ENCODE peak calls at places on chromosomes 4 and X, in nine cellular contexts. One of them, this sample, is unnamed.

GRCh38 chr4:83124079-83124780 is 9.7 kb upstream of the PLAC8 start:
- DNase-seq in small intestine: no peak
- DNase-seq in cardiac muscle cell: no peak
- DNase-seq in fibroblast of lung: no peak
- DNase-seq in lung: no peak
- DNase-seq in aorta: no peak
- DNase-seq in SJSA1: peak; percentile 35
- DNase-seq in right atrium auricular region: no peak
- DNase-seq in tibial nerve: no peak
- DNase-seq in this sample: no peak

GRCh38 chr4:19309365-19309764 is 942.3 kb upstream of the SLIT2 start:
- DNase-seq in fibroblast of lung: peak; percentile 78
- DNase-seq in small intestine: no peak
- DNase-seq in aorta: no peak
- DNase-seq in cardiac muscle cell: peak; percentile 14
- DNase-seq in SJSA1: peak; percentile 31
- DNase-seq in right atrium auricular region: no peak
- DNase-seq in tibial nerve: no peak
- DNase-seq in lung: no peak
- DNase-seq in this sample: no peak

GRCh38 chr4:119300388-119301131 is 21.4 kb downstream of the FABP2 start:
- DNase-seq in SJSA1: peak; percentile 85
- DNase-seq in aorta: peak; percentile 98
- DNase-seq in cardiac muscle cell: peak; percentile 95
- DNase-seq in right atrium auricular region: peak; percentile 94
- DNase-seq in small intestine: peak; percentile 97
- DNase-seq in lung: peak; percentile 96
- DNase-seq in tibial nerve: peak; percentile 83
- DNase-seq in fibroblast of lung: peak; percentile 91
- DNase-seq in this sample: peak; percentile 98

GRCh38 chr4:153067376-153067775 is 131.3 kb downstream of the FHDC1 start:
- DNase-seq in lung: no peak
- DNase-seq in SJSA1: peak; percentile 27
- DNase-seq in fibroblast of lung: peak; percentile 24
- DNase-seq in cardiac muscle cell: peak; percentile 57
- DNase-seq in right atrium auricular region: no peak
- DNase-seq in tibial nerve: no peak
- DNase-seq in aorta: no peak
- DNase-seq in small intestine: peak; percentile 96
- DNase-seq in this sample: peak; percentile 62

GRCh38 chr4:86640469-86640868 is 46.4 kb downstream of the PTPN13 start:
- DNase-seq in tibial nerve: no peak
- DNase-seq in small intestine: no peak
- DNase-seq in right atrium auricular region: no peak
- DNase-seq in SJSA1: no peak
- DNase-seq in aorta: no peak
- DNase-seq in fibroblast of lung: peak; percentile 13
- DNase-seq in lung: no peak
- DNase-seq in cardiac muscle cell: no peak
- DNase-seq in this sample: no peak

GRCh38 chrX:97039363-97040029 is 155.8 kb downstream of the RPA4 start:
- DNase-seq in aorta: peak; percentile 51
- DNase-seq in tibial nerve: no peak
- DNase-seq in right atrium auricular region: no peak
- DNase-seq in fibroblast of lung: peak; percentile 60
- DNase-seq in small intestine: peak; percentile 11
- DNase-seq in lung: no peak
- DNase-seq in SJSA1: no peak
- DNase-seq in cardiac muscle cell: no peak
- DNase-seq in this sample: no peak

GRCh38 chr4:174714393-174715211 is 114.4 kb downstream of the GLRA3 start:
- DNase-seq in cardiac muscle cell: peak; percentile 53
- DNase-seq in SJSA1: peak; percentile 28
- DNase-seq in small intestine: peak; percentile 55
- DNase-seq in tibial nerve: no peak
- DNase-seq in right atrium auricular region: no peak
- DNase-seq in lung: peak; percentile 29
- DNase-seq in fibroblast of lung: peak; percentile 47
- DNase-seq in aorta: no peak
- DNase-seq in this sample: peak; percentile 78

GRCh38 chr4:6779667-6780565 is 2.6 kb upstream of the KIAA0232 start:
- DNase-seq in right atrium auricular region: no peak
- DNase-seq in small intestine: no peak
- DNase-seq in aorta: no peak
- DNase-seq in lung: no peak
- DNase-seq in cardiac muscle cell: peak; percentile 29
- DNase-seq in fibroblast of lung: peak; percentile 59
- DNase-seq in SJSA1: peak; percentile 5
- DNase-seq in tibial nerve: no peak
- DNase-seq in this sample: peak; percentile 77

GRCh38 chrX:48468247-48468671 is 1.8 kb downstream of the SLC38A5 start:
- DNase-seq in fibroblast of lung: no peak
- DNase-seq in SJSA1: no peak
- DNase-seq in right atrium auricular region: no peak
- DNase-seq in small intestine: peak; percentile 31
- DNase-seq in cardiac muscle cell: no peak
- DNase-seq in lung: no peak
- DNase-seq in aorta: no peak
- DNase-seq in tibial nerve: no peak
- DNase-seq in this sample: peak; percentile 50

GRCh38 chr4:56653461-56654237 is 27.4 kb downstream of the HOPX start:
- DNase-seq in lung: no peak
- DNase-seq in SJSA1: no peak
- DNase-seq in small intestine: peak; percentile 23
- DNase-seq in tibial nerve: no peak
- DNase-seq in cardiac muscle cell: no peak
- DNase-seq in fibroblast of lung: no peak
- DNase-seq in right atrium auricular region: no peak
- DNase-seq in aorta: no peak
- DNase-seq in this sample: no peak

GRCh38 chrX:101009086-101009485 is 39.6 kb downstream of the ARL13A start:
- DNase-seq in tibial nerve: no peak
- DNase-seq in small intestine: no peak
- DNase-seq in fibroblast of lung: peak; percentile 18
- DNase-seq in right atrium auricular region: no peak
- DNase-seq in SJSA1: no peak
- DNase-seq in aorta: no peak
- DNase-seq in cardiac muscle cell: no peak
- DNase-seq in lung: no peak
- DNase-seq in this sample: no peak

GRCh38 chrX:47578692-47579091 is 3.5 kb upstream of the TIMP1 start:
- DNase-seq in fibroblast of lung: no peak
- DNase-seq in right atrium auricular region: peak; percentile 58
- DNase-seq in cardiac muscle cell: no peak
- DNase-seq in SJSA1: no peak
- DNase-seq in lung: no peak
- DNase-seq in tibial nerve: no peak
- DNase-seq in small intestine: no peak
- DNase-seq in aorta: no peak
- DNase-seq in this sample: no peak

GRCh38 chrX:131729295-131729694 is 185.4 kb downstream of the OR13H1 start:
- DNase-seq in aorta: peak; percentile 90
- DNase-seq in cardiac muscle cell: no peak
- DNase-seq in fibroblast of lung: no peak
- DNase-seq in lung: peak; percentile 87
- DNase-seq in small intestine: no peak
- DNase-seq in right atrium auricular region: peak; percentile 92
- DNase-seq in SJSA1: no peak
- DNase-seq in tibial nerve: no peak
- DNase-seq in this sample: no peak

GRCh38 chr4:10455133-10455532 is 2.1 kb downstream of the ZNF518B start:
- DNase-seq in right atrium auricular region: no peak
- DNase-seq in aorta: no peak
- DNase-seq in lung: no peak
- DNase-seq in fibroblast of lung: no peak
- DNase-seq in tibial nerve: no peak
- DNase-seq in small intestine: no peak
- DNase-seq in cardiac muscle cell: no peak
- DNase-seq in SJSA1: no peak
- DNase-seq in this sample: no peak

GRCh38 chrX:49208399-49208798 is 8.4 kb upstream of the SYP start:
- DNase-seq in SJSA1: no peak
- DNase-seq in tibial nerve: no peak
- DNase-seq in cardiac muscle cell: no peak
- DNase-seq in small intestine: no peak
- DNase-seq in aorta: no peak
- DNase-seq in lung: no peak
- DNase-seq in right atrium auricular region: no peak
- DNase-seq in fibroblast of lung: no peak
- DNase-seq in this sample: no peak

DNA sequence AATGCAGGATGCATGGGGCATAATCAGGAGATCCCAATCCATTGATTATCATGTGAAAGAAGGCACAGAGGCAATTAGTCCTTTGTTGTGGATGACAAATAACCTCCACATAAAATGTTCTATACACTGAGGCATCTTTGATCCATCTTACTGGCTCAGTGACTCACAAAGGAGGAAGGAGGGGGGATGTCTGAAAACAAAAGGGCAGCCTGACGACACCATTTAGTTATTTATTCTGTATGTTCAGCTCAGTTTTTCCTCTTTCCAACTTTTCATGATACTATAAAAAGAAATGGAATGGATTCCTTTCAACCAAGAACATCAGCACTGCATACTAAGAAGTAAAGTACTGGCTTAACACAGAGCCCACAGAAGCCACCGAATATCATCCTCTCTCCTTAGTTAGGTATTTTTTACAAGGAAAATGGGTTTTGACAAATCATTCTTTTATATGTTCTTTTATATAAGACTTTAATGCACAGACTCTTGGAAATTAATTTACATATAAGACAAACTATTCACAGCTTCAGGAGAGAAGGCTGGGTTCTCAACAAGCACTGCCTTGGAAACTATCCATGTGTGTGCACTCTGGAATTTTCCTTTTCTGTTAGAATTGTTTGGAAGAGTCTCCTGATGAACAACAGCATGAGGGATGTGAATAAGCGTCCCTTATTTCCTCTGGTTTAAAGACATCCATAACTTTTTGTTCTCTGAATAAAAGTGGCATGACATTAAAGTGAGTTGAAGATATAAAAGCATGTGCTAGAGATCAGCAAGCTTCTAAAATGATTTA is 135.6 kb downstream of the TSPAN5 start:
- DNase-seq in SJSA1: peak; percentile 84
- DNase-seq in tibial nerve: no peak
- DNase-seq in small intestine: no peak
- DNase-seq in right atrium auricular region: no peak
- DNase-seq in fibroblast of lung: peak; percentile 85
- DNase-seq in aorta: no peak
- DNase-seq in cardiac muscle cell: no peak
- DNase-seq in lung: no peak
- DNase-seq in this sample: no peak
- H3K27ac ChIP-seq in SJSA1: peak overlapping the region; percentile 82
- H3K27ac ChIP-seq in tibial nerve: no peak overlapping the region
- H3K27ac ChIP-seq in small intestine: no peak overlapping the region
- H3K27ac ChIP-seq in right atrium auricular region: no peak overlapping the region
- H3K27ac ChIP-seq in fibroblast of lung: peak overlapping the region; percentile 66
- H3K27ac ChIP-seq in aorta: no peak overlapping the region
- H3K27ac ChIP-seq in cardiac muscle cell: peak overlapping the region; percentile 89
- H3K27ac ChIP-seq in lung: no peak overlapping the region
- H3K27ac ChIP-seq in this sample: peak overlapping the region; percentile 80

GRCh38 chrX:154367474-154368308 is 6.7 kb downstream of the FLNA start:
- DNase-seq in lung: no peak
- DNase-seq in tibial nerve: no peak
- DNase-seq in SJSA1: no peak
- DNase-seq in small intestine: no peak
- DNase-seq in aorta: no peak
- DNase-seq in right atrium auricular region: no peak
- DNase-seq in fibroblast of lung: no peak
- DNase-seq in cardiac muscle cell: no peak
- DNase-seq in this sample: no peak

GRCh38 chrX:154365052-154365600 is 9.3 kb downstream of the FLNA start:
- DNase-seq in fibroblast of lung: no peak
- DNase-seq in SJSA1: no peak
- DNase-seq in cardiac muscle cell: peak; percentile 49
- DNase-seq in right atrium auricular region: no peak
- DNase-seq in small intestine: no peak
- DNase-seq in lung: no peak
- DNase-seq in tibial nerve: no peak
- DNase-seq in aorta: no peak
- DNase-seq in this sample: no peak

GRCh38 chrX:154365997-154366665 is 8.3 kb downstream of the FLNA start:
- DNase-seq in aorta: no peak
- DNase-seq in tibial nerve: no peak
- DNase-seq in lung: no peak
- DNase-seq in small intestine: no peak
- DNase-seq in cardiac muscle cell: no peak
- DNase-seq in SJSA1: no peak
- DNase-seq in fibroblast of lung: no peak
- DNase-seq in right atrium auricular region: no peak
- DNase-seq in this sample: no peak

GRCh38 chrX:154368630-154369452 is 5.6 kb downstream of the FLNA start:
- DNase-seq in fibroblast of lung: peak; percentile 95
- DNase-seq in right atrium auricular region: peak; percentile 93
- DNase-seq in lung: peak; percentile 86
- DNase-seq in cardiac muscle cell: no peak
- DNase-seq in SJSA1: peak; percentile 97
- DNase-seq in aorta: peak; percentile 92
- DNase-seq in tibial nerve: peak; percentile 45
- DNase-seq in small intestine: peak; percentile 43
- DNase-seq in this sample: peak; percentile 78

GRCh38 chrX:154366666-154367055 is 7.8 kb downstream of the FLNA start:
- DNase-seq in small intestine: no peak
- DNase-seq in lung: no peak
- DNase-seq in cardiac muscle cell: no peak
- DNase-seq in right atrium auricular region: no peak
- DNase-seq in SJSA1: no peak
- DNase-seq in tibial nerve: no peak
- DNase-seq in fibroblast of lung: peak; percentile 50
- DNase-seq in aorta: no peak
- DNase-seq in this sample: no peak
- H3K36me3 ChIP-seq in small intestine: peaks cover 3% of the 10 kb centered on the region
- H3K36me3 ChIP-seq in lung: peaks cover 22% of the 10 kb centered on the region
- H3K36me3 ChIP-seq in cardiac muscle cell: peaks cover 53% of the 10 kb centered on the region
- H3K36me3 ChIP-seq in right atrium auricular region: peaks cover 83% of the 10 kb centered on the region
- H3K36me3 ChIP-seq in SJSA1: peaks cover 89% of the 10 kb centered on the region
- H3K36me3 ChIP-seq in tibial nerve: no peaks in the 10 kb centered on the region
- H3K36me3 ChIP-seq in fibroblast of lung: peaks cover 46% of the 10 kb centered on the region
- H3K36me3 ChIP-seq in aorta: no peaks in the 10 kb centered on the region
- H3K36me3 ChIP-seq in this sample: peaks cover 71% of the 10 kb centered on the region

GRCh38 chrX:144592036-144592435 is 655.3 kb upstream of the SPANXN1 start:
- DNase-seq in SJSA1: no peak
- DNase-seq in lung: no peak
- DNase-seq in aorta: no peak
- DNase-seq in right atrium auricular region: no peak
- DNase-seq in small intestine: no peak
- DNase-seq in cardiac muscle cell: no peak
- DNase-seq in tibial nerve: no peak
- DNase-seq in fibroblast of lung: no peak
- DNase-seq in this sample: no peak
- H3K4me1 ChIP-seq in SJSA1: no peaks in the 10 kb centered on the region
- H3K4me1 ChIP-seq in lung: no peaks in the 10 kb centered on the region
- H3K4me1 ChIP-seq in aorta: no peaks in the 10 kb centered on the region
- H3K4me1 ChIP-seq in right atrium auricular region: no peaks in the 10 kb centered on the region
- H3K4me1 ChIP-seq in small intestine: no peaks in the 10 kb centered on the region
- H3K4me1 ChIP-seq in cardiac muscle cell: no peaks in the 10 kb centered on the region
- H3K4me1 ChIP-seq in tibial nerve: no peaks in the 10 kb centered on the region
- H3K4me1 ChIP-seq in fibroblast of lung: no peaks in the 10 kb centered on the region
- H3K4me1 ChIP-seq in this sample: no peaks in the 10 kb centered on the region

GRCh38 chrX:8849462-8849861 is 48.3 kb upstream of the FAM9A start:
- DNase-seq in cardiac muscle cell: no peak
- DNase-seq in SJSA1: no peak
- DNase-seq in fibroblast of lung: peak; percentile 73
- DNase-seq in lung: no peak
- DNase-seq in aorta: no peak
- DNase-seq in right atrium auricular region: no peak
- DNase-seq in small intestine: peak; percentile 49
- DNase-seq in tibial nerve: no peak
- DNase-seq in this sample: no peak
- H3K27ac ChIP-seq in cardiac muscle cell: no peak overlapping the region
- H3K27ac ChIP-seq in SJSA1: no peak overlapping the region
- H3K27ac ChIP-seq in fibroblast of lung: peak overlapping the region; percentile 36
- H3K27ac ChIP-seq in lung: no peak overlapping the region
- H3K27ac ChIP-seq in aorta: no peak overlapping the region
- H3K27ac ChIP-seq in right atrium auricular region: no peak overlapping the region
- H3K27ac ChIP-seq in small intestine: no peak overlapping the region
- H3K27ac ChIP-seq in tibial nerve: no peak overlapping the region
- H3K27ac ChIP-seq in this sample: no peak overlapping the region